ENCODE peak calls at places on chromosomes 7 and 10, in four cellular contexts. One of them, this sample, is unnamed.

GRCh38 chr7:75575488-75576112 is 83.5 kb downstream of the SPDYE5 start:
- DNase-seq in fibroblast of villous mesenchyme: no peak
- DNase-seq in AG04450: no peak
- DNase-seq in WERI-Rb-1: peak
- DNase-seq in this sample: no peak

GRCh38 chr7:24229481-24230226 is 54.3 kb upstream of the NPY start:
- DNase-seq in fibroblast of villous mesenchyme: no peak
- DNase-seq in AG04450: no peak
- DNase-seq in WERI-Rb-1: no peak
- DNase-seq in this sample: no peak

GRCh38 chr10:4391683-4392082 is 434.3 kb upstream of the AKR1E2 start:
- DNase-seq in AG04450: no peak
- DNase-seq in WERI-Rb-1: peak
- DNase-seq in fibroblast of villous mesenchyme: no peak
- DNase-seq in this sample: no peak

GRCh38 chr7:44693641-44694313 is 54.9 kb upstream of the ZMIZ2 start:
- DNase-seq in fibroblast of villous mesenchyme: peak
- DNase-seq in WERI-Rb-1: no peak
- DNase-seq in AG04450: peak
- DNase-seq in this sample: peak

GRCh38 chr7:155509725-155510551 is 36.4 kb downstream of the CNPY1 start:
- DNase-seq in AG04450: no peak
- DNase-seq in WERI-Rb-1: peak
- DNase-seq in fibroblast of villous mesenchyme: no peak
- DNase-seq in this sample: no peak

GRCh38 chr7:128197586-128197985 is 43.5 kb upstream of the LEP start:
- DNase-seq in WERI-Rb-1: no peak
- DNase-seq in AG04450: no peak
- DNase-seq in fibroblast of villous mesenchyme: no peak
- DNase-seq in this sample: no peak

GRCh38 chr10:22320591-22321155 is at the start of gene BMI1:
- DNase-seq in AG04450: peak
- DNase-seq in WERI-Rb-1: peak
- DNase-seq in fibroblast of villous mesenchyme: peak
- DNase-seq in this sample: no peak

GRCh38 chr7:50396856-50397255 is 53.3 kb downstream of the FIGNL1 start:
- DNase-seq in fibroblast of villous mesenchyme: no peak
- DNase-seq in WERI-Rb-1: no peak
- DNase-seq in AG04450: no peak
- DNase-seq in this sample: no peak

GRCh38 chr10:89891006-89891405 is 189.6 kb downstream of the KIF20B start:
- DNase-seq in fibroblast of villous mesenchyme: no peak
- DNase-seq in AG04450: no peak
- DNase-seq in WERI-Rb-1: no peak
- DNase-seq in this sample: no peak

GRCh38 chr7:21550821-21551531 is 8.1 kb downstream of the DNAH11 start:
- DNase-seq in fibroblast of villous mesenchyme: no peak
- DNase-seq in AG04450: no peak
- DNase-seq in WERI-Rb-1: no peak
- DNase-seq in this sample: no peak

GRCh38 chr10:53079283-53079682 is 306.7 kb upstream of the MBL2 start:
- DNase-seq in fibroblast of villous mesenchyme: no peak
- DNase-seq in WERI-Rb-1: no peak
- DNase-seq in AG04450: no peak
- DNase-seq in this sample: no peak

GRCh38 chr10:47025540-47026300 is 114.5 kb downstream of the PTPN20 start:
- DNase-seq in WERI-Rb-1: no peak
- DNase-seq in AG04450: no peak
- DNase-seq in fibroblast of villous mesenchyme: no peak
- DNase-seq in this sample: no peak

GRCh38 chr10:83410570-83410969 is 728.7 kb upstream of the GHITM start:
- DNase-seq in fibroblast of villous mesenchyme: no peak
- DNase-seq in WERI-Rb-1: no peak
- DNase-seq in AG04450: no peak
- DNase-seq in this sample: no peak

GRCh38 chr7:92417913-92418312 is 29.4 kb upstream of the GATAD1 start:
- DNase-seq in fibroblast of villous mesenchyme: no peak
- DNase-seq in AG04450: no peak
- DNase-seq in WERI-Rb-1: peak
- DNase-seq in this sample: no peak

GRCh38 chr10:17227367-17228080 is 517 bp upstream of the VIM start:
- DNase-seq in AG04450: no peak
- DNase-seq in WERI-Rb-1: no peak
- DNase-seq in fibroblast of villous mesenchyme: no peak
- DNase-seq in this sample: no peak

GRCh38 chr10:67438605-67439258 is 257.3 kb downstream of the CTNNA3 start:
- DNase-seq in WERI-Rb-1: peak
- DNase-seq in fibroblast of villous mesenchyme: no peak
- DNase-seq in AG04450: no peak
- DNase-seq in this sample: no peak

GRCh38 chr10:63720072-63720537 is 198.9 kb downstream of the REEP3 start:
- DNase-seq in WERI-Rb-1: peak
- DNase-seq in fibroblast of villous mesenchyme: peak
- DNase-seq in AG04450: no peak
- DNase-seq in this sample: no peak

GRCh38 chr10:113159563-113159962 is 209.5 kb downstream of the TCF7L2 start:
- DNase-seq in AG04450: no peak
- DNase-seq in fibroblast of villous mesenchyme: no peak
- DNase-seq in WERI-Rb-1: no peak
- DNase-seq in this sample: no peak

GRCh38 chr7:158832994-158833393 is 3.7 kb upstream of the ESYT2 start:
- DNase-seq in fibroblast of villous mesenchyme: no peak
- DNase-seq in WERI-Rb-1: no peak
- DNase-seq in AG04450: no peak
- DNase-seq in this sample: no peak

GRCh38 chr10:12332572-12333381 is 16.6 kb upstream of the CAMK1D start:
- DNase-seq in fibroblast of villous mesenchyme: no peak
- DNase-seq in AG04450: no peak
- DNase-seq in WERI-Rb-1: no peak
- DNase-seq in this sample: no peak

GRCh38 chr10:20890009-20890408 is 7.1 kb downstream of the NEBL start:
- DNase-seq in AG04450: no peak
- DNase-seq in fibroblast of villous mesenchyme: no peak
- DNase-seq in WERI-Rb-1: peak
- DNase-seq in this sample: no peak

GRCh38 chr10:114940735-114941134 is 2.7 kb downstream of the TRUB1 start:
- DNase-seq in WERI-Rb-1: no peak
- DNase-seq in AG04450: no peak
- DNase-seq in fibroblast of villous mesenchyme: peak
- DNase-seq in this sample: no peak

GRCh38 chr10:104309980-104310978 is 28.0 kb downstream of the ITPRIP start:
- DNase-seq in fibroblast of villous mesenchyme: peak
- DNase-seq in WERI-Rb-1: no peak
- DNase-seq in AG04450: no peak
- DNase-seq in this sample: no peak

GRCh38 chr7:135558337-135558767 is 635 bp downstream of the NUP205 start:
- DNase-seq in AG04450: peak
- DNase-seq in WERI-Rb-1: peak
- DNase-seq in fibroblast of villous mesenchyme: peak
- DNase-seq in this sample: no peak
- TF ChIP-seq CTCF in AG04450: peak
- TF ChIP-seq CTCF in WERI-Rb-1: peak
- TF ChIP-seq CTCF in fibroblast of villous mesenchyme: peak
- TF ChIP-seq CTCF in this sample: peak

GRCh38 chr10:55631071-55631654 is 729.9 kb downstream of the ZWINT start:
- DNase-seq in fibroblast of villous mesenchyme: peak
- DNase-seq in AG04450: no peak
- DNase-seq in WERI-Rb-1: peak
- DNase-seq in this sample: no peak
- H3K4me3 ChIP-seq in fibroblast of villous mesenchyme: peak
- H3K4me3 ChIP-seq in AG04450: peak
- H3K4me3 ChIP-seq in WERI-Rb-1: peak
- H3K4me3 ChIP-seq in this sample: no peak

DNA sequence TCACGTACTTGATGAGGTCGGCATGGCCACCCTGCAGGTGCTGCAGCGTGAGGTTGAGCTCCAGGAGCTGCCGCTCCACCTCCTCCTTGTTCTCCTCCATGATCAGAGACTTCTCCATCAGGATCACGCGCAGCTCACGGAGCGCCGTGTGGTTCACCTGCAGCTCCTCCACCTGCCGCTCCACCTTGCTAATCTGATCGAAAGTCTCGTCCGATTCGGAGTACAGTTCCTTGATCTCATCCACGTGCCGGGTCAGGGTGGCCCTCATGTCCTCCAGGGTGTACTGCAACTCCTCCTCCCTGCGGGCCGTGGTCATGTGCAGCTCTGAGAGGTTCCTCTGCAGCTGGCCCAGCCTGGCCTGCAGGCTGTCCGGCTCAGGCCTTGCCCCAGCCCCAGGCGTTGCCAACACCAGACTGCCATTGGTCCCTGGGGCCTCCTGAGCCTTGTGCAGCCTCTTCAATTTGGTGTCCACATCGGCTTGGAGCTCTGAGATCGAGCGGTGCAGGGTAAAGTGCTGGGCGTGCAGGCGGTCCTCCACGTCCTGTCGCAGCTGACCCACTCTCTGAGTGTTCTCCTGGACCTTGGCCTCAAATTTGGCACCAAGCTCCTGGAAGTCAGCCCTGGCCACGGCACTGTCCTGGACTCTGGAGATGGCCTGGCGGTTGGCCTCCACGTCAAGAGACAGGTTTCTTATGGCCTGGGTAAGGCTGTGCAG is 13.9 kb downstream of the MMRN2 start:
- DNase-seq in WERI-Rb-1: no peak
- DNase-seq in fibroblast of villous mesenchyme: no peak
- DNase-seq in AG04450: no peak
- DNase-seq in this sample: no peak
- TF ChIP-seq CTCF in WERI-Rb-1: no peak
- TF ChIP-seq CTCF in fibroblast of villous mesenchyme: no peak
- TF ChIP-seq CTCF in AG04450: no peak
- TF ChIP-seq CTCF in this sample: no peak

GRCh38 chr10:31723074-31723750 is 205.4 kb downstream of the ARHGAP12 start:
- DNase-seq in fibroblast of villous mesenchyme: peak
- DNase-seq in WERI-Rb-1: no peak
- DNase-seq in AG04450: no peak
- DNase-seq in this sample: no peak

GRCh38 chr10:31725436-31725835 is 203.2 kb downstream of the ARHGAP12 start:
- DNase-seq in AG04450: no peak
- DNase-seq in fibroblast of villous mesenchyme: no peak
- DNase-seq in WERI-Rb-1: no peak
- DNase-seq in this sample: no peak

GRCh38 chr10:31724296-31724695 is 204.3 kb downstream of the ARHGAP12 start:
- DNase-seq in AG04450: no peak
- DNase-seq in WERI-Rb-1: no peak
- DNase-seq in fibroblast of villous mesenchyme: no peak
- DNase-seq in this sample: no peak

GRCh38 chr10:31721166-31721565 is 207.5 kb downstream of the ARHGAP12 start:
- DNase-seq in AG04450: no peak
- DNase-seq in WERI-Rb-1: no peak
- DNase-seq in fibroblast of villous mesenchyme: no peak
- DNase-seq in this sample: no peak
- H3K4me3 ChIP-seq in AG04450: no peak
- H3K4me3 ChIP-seq in WERI-Rb-1: no peak
- H3K4me3 ChIP-seq in fibroblast of villous mesenchyme: no peak
- H3K4me3 ChIP-seq in this sample: no peak

GRCh38 chr7:7765422-7765821 is 47.0 kb upstream of the RPA3 start:
- DNase-seq in WERI-Rb-1: no peak
- DNase-seq in fibroblast of villous mesenchyme: no peak
- DNase-seq in AG04450: no peak
- DNase-seq in this sample: no peak
- TF ChIP-seq CTCF in WERI-Rb-1: no peak
- TF ChIP-seq CTCF in fibroblast of villous mesenchyme: no peak
- TF ChIP-seq CTCF in AG04450: no peak
- TF ChIP-seq CTCF in this sample: no peak

DNA sequence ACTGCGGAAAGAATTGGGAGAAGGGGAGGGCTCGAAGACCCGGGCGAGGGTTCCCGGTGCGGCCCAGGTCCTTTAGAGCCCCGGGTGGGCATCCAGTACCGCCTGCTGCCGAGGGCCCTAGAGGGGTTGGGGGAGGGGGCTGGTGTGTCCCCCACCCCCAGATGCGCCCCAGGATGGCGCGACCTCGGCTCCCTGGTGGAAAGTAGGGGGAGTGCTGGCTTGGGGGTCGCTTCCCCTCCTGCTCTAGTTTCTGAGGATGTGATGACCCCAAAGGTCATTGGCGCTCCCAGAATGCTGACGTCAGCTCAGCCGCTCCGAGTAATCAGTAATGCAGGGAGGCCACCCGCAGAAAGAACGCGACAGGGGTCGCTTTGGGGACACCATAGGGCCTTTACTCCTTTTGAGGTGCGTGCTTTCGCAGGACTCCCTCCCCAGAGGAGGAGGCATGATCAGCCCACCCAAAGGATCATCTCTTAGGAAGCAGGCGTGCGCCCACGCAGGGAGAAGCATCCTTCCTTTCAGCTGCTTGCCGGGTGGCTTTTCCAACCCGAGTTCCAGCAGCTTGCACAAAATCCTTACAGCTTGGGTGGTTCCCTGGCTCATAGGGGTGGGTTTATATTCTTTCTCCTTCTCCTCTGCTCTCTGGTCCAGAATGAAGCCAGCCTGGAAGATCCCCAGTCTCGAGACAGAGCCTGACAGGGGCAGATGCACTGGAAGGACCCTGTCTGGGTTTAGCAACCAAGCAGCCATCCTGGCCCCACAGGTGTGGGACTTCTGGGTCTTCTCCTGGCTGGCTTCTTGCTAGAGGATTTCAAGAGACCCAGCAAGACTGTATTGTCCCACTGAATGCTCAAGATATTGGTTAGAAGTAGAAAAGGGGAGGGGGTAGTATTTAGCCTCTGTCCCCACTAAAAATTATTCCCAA is 1.3 kb upstream of the PRKAG2 start:
- DNase-seq in AG04450: no peak
- DNase-seq in WERI-Rb-1: no peak
- DNase-seq in fibroblast of villous mesenchyme: no peak
- DNase-seq in this sample: no peak
- H3K4me3 ChIP-seq in AG04450: no peak
- H3K4me3 ChIP-seq in WERI-Rb-1: no peak
- H3K4me3 ChIP-seq in fibroblast of villous mesenchyme: peak
- H3K4me3 ChIP-seq in this sample: no peak

GRCh38 chr10:44437837-44438752 is 53.2 kb upstream of the CXCL12 start:
- DNase-seq in WERI-Rb-1: no peak
- DNase-seq in fibroblast of villous mesenchyme: no peak
- DNase-seq in AG04450: no peak
- DNase-seq in this sample: no peak
- TF ChIP-seq CTCF in WERI-Rb-1: no peak
- TF ChIP-seq CTCF in fibroblast of villous mesenchyme: no peak
- TF ChIP-seq CTCF in AG04450: no peak
- TF ChIP-seq CTCF in this sample: no peak

DNA sequence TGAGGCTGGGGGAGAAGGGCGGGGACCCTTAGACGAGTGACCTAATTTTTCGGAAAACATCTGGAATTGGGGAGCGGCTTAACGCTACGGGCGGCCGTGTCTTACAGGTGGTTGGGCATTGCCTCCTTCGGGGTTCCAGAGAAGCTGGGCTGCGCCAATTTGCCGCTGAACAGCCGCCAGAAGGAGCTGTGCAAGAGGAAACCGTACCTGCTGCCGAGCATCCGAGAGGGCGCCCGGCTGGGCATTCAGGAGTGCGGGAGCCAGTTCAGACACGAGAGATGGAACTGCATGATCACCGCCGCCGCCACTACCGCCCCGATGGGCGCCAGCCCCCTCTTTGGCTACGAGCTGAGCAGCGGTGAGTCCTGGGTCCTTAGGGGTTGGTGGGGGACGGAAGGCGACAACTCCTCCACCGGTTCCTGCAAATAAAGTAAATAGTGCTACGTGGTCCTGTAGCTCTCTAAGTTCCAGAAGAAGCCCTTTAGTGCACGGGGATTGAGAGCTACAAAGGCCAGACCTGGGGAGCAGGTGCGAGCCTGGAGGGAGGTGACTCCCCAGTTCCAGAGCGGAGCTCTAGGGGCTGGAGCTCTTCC is 756 bp downstream of the WNT16 start:
- DNase-seq in AG04450: no peak
- DNase-seq in WERI-Rb-1: peak
- DNase-seq in fibroblast of villous mesenchyme: no peak
- DNase-seq in this sample: no peak
- H3K4me3 ChIP-seq in AG04450: peak
- H3K4me3 ChIP-seq in WERI-Rb-1: peak
- H3K4me3 ChIP-seq in fibroblast of villous mesenchyme: peak
- H3K4me3 ChIP-seq in this sample: peak